ENCODE peak calls at places on chromosomes 5 and 9, in six cellular contexts. O, Q, X, M, N and V are unnamed samples. For H3K36me3, the result is how much of the 10 kb centered on the place peaks cover.

GRCh38 chr5:99177796-99178195 is 249.0 kb upstream of the CHD1 start:
- DNase-seq in O (no peak), Q (no peak), X (no peak), M (no peak), N (no peak), V (no peak)

GRCh38 chr5:2750026-2750757 is 1.3 kb downstream of the IRX2 start:
- DNase-seq in O (no peak), Q (no peak), X (peak), M (peak), N (no peak), V (no peak)

GRCh38 chr9:69131682-69132081 is 42.4 kb upstream of the TJP2 start:
- DNase-seq in O (peak), Q (no peak), X (peak), M (peak), N (peak), V (no peak)

GRCh38 chr5:124494540-124495116 is 251.8 kb downstream of the ZNF608 start:
- DNase-seq in O (peak), Q (no peak), X (no peak), M (no peak), N (no peak), V (no peak)

GRCh38 chr9:7977586-7977985 is 178.0 kb upstream of the DMAC1 start:
- DNase-seq in O (no peak), Q (no peak), X (no peak), M (no peak), N (no peak), V (no peak)

GRCh38 chr5:172749881-172750608 is 20.9 kb downstream of the DUSP1 start:
- DNase-seq in O (no peak), Q (no peak), X (no peak), M (no peak), N (peak), V (no peak)

GRCh38 chr9:89139450-89139849 is 39.2 kb downstream of the SHC3 start:
- DNase-seq in O (no peak), Q (no peak), X (no peak), M (no peak), N (peak), V (peak)

GRCh38 chr9:107504585-107505455 is 15.3 kb upstream of the KLF4 start:
- DNase-seq in O (peak), Q (no peak), X (peak), M (peak), N (peak), V (peak)

GRCh38 chr5:96868603-96869371 is 7.5 kb upstream of the ERAP2 start:
- DNase-seq in O (peak), Q (peak), X (peak), M (peak), N (peak), V (no peak)

GRCh38 chr9:7139886-7140285 is 382.1 kb downstream of the KDM4C start:
- DNase-seq in O (no peak), Q (no peak), X (no peak), M (no peak), N (no peak), V (no peak)

GRCh38 chr5:39599721-39600431 is 175.1 kb upstream of the DAB2 start:
- DNase-seq in O (peak), Q (no peak), X (peak), M (peak), N (peak), V (peak)

GRCh38 chr9:136093995-136094881 is 851 bp downstream of the NACC2 start:
- DNase-seq in O (peak), Q (peak), X (peak), M (peak), N (peak), V (no peak)

GRCh38 chr5:145110826-145111225 is 724.3 kb downstream of the PRELID2 start:
- DNase-seq in O (no peak), Q (no peak), X (no peak), M (no peak), N (no peak), V (no peak)

GRCh38 chr9:88777498-88778312 is 213.6 kb upstream of the S1PR3 start:
- DNase-seq in O (peak), Q (no peak), X (no peak), M (no peak), N (peak), V (no peak)

GRCh38 chr5:35853652-35854051 is 3.0 kb upstream of the IL7R start:
- DNase-seq in O (no peak), Q (no peak), X (no peak), M (no peak), N (no peak), V (no peak)

GRCh38 chr9:89422151-89422918 is 75.6 kb downstream of the SEMA4D start:
- DNase-seq in O (peak), Q (no peak), X (no peak), M (peak), N (peak), V (no peak)

GRCh38 chr5:14668247-14668646 is 3.7 kb downstream of the OTULIN start:
- DNase-seq in O (no peak), Q (no peak), X (no peak), M (no peak), N (no peak), V (no peak)

GRCh38 chr9:77756449-77756848 is 108.3 kb upstream of the GNA14 start:
- DNase-seq in O (peak), Q (no peak), X (no peak), M (no peak), N (no peak), V (no peak)

GRCh38 chr5:35656721-35657120 is 39.1 kb downstream of the SPEF2 start:
- DNase-seq in O (no peak), Q (no peak), X (no peak), M (no peak), N (peak), V (no peak)

GRCh38 chr9:95157491-95158151 is 159.9 kb downstream of the FANCC start:
- DNase-seq in O (peak), Q (peak), X (peak), M (peak), N (peak), V (no peak)

GRCh38 chr9:116318463-116319271 is 165.1 kb downstream of the PAPPA start:
- DNase-seq in O (no peak), Q (no peak), X (peak), M (no peak), N (peak), V (no peak)

GRCh38 chr5:55338810-55339243 is 31.0 kb downstream of the MTREX start:
- DNase-seq in O (no peak), Q (no peak), X (no peak), M (no peak), N (peak), V (no peak)

GRCh38 chr5:177472460-177473441 is 683 bp downstream of the DBN1 start:
- DNase-seq in O (peak), Q (peak), X (peak), M (no peak), N (peak), V (peak)

GRCh38 chr5:139650031-139650688 is 2.0 kb downstream of the CXXC5 start:
- DNase-seq in O (no peak), Q (no peak), X (peak), M (no peak), N (no peak), V (no peak)

GRCh38 chr5:111225926-111226325 is 1.7 kb downstream of the CAMK4 start:
- DNase-seq in O (no peak), Q (peak), X (no peak), M (no peak), N (no peak), V (no peak)

GRCh38 chr5:174626521-174626920 is 97.9 kb upstream of the MSX2 start:
- DNase-seq in O (no peak), Q (no peak), X (no peak), M (no peak), N (no peak), V (no peak)

GRCh38 chr5:173780356-173781234 is 107.6 kb upstream of the CPEB4 start:
- DNase-seq in O (no peak), Q (no peak), X (no peak), M (no peak), N (no peak), V (no peak)

DNA sequence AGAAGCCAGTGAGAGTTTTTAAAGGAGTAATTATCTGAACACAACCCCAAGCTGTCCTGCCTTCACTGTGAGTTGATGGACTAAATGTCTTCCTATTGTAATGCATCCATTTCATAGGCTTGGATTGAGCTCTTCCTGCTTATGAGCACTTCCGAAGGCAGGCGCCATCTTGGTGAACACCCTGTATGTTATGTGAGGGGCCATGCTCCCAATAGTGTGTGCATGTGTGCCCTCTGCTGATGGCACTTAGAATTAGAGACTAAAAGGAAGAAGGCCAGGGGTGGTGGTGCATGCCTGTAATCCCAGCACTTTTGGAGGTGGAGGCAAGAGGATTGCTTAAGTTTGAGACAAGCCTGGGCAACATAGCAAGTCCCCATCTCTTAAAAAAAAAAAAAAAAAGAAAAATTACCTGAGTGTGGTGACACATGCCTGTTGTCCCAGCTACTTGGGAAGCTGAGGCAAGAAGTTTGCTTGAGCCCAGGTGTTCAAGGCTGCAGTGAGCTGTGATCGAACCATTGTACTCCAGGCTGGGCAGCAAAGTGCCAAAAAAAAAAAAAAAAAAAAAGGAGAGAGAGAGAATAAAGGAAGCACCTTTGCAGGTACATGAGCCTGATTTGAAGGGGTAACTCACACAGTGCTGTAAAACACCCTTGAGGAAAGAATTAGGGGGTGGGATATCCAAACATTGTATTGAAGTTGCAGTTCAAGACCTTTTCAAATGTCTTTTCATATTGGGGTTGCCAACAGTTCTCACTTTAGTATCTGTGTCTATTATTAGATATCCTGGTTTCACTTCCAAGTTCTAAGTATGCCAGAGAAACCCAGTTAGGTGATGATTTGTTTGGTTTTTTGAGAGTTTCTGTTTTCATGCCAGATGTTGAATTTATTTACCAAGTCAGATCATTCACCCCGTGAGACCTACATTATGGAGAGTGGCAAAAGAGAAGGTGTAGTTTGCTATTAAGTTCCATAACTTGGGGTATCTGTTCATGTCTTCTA is 64.8 kb downstream of the C9orf152 start:
- DNase-seq in O (peak), Q (peak), X (no peak), M (no peak), N (no peak), V (no peak)
- H3K4me2 ChIP-seq in O (no peak), Q (peak), X (no peak), M (no peak), N (peak), V (no peak)

GRCh38 chr5:147879784-147880183 is 1.3 kb downstream of the SCGB3A2 start:
- DNase-seq in O (no peak), Q (no peak), X (no peak), M (no peak), N (no peak), V (no peak)

GRCh38 chr5:147878066-147878748 is at the start of gene SCGB3A2:
- DNase-seq in O (no peak), Q (no peak), X (no peak), M (no peak), N (no peak), V (no peak)

GRCh38 chr5:147876626-147877025 is 1.9 kb upstream of the SCGB3A2 start:
- DNase-seq in O (peak), Q (no peak), X (no peak), M (no peak), N (no peak), V (no peak)

GRCh38 chr5:147876141-147876540 is 2.4 kb upstream of the SCGB3A2 start:
- DNase-seq in O (no peak), Q (no peak), X (no peak), M (no peak), N (no peak), V (no peak)

DNA sequence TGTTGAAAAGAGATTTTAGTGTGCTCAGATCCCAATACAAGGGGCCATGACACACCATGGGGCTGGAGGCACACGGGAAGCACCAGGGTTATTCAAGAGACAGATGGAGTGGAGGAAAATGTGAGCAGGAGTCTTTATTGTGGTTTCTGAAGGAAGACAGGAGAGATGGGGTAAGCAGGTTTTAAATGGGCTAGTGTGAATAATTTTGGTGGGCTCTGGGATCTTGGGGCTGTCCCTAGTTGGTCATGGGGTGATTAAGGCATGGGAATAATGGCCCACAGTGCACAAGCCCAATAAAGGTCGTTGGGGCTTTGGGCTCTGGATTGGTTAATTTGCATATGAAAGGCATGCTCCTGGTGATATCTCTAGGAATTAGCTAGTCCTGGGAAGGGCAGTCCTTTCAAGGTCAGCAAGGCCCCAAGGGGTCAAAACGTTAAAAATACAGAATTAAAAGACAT is 3.6 kb upstream of the SCGB3A2 start:
- DNase-seq in O (no peak), Q (no peak), X (no peak), M (no peak), N (no peak), V (no peak)
- H3K4me3 ChIP-seq in O (peak), Q (no peak), X (no peak), M (no peak), N (no peak), V (no peak)

GRCh38 chr5:1511037-1511436 is 12.7 kb downstream of the LPCAT1 start:
- DNase-seq in O (no peak), Q (no peak), X (no peak), M (no peak), N (no peak), V (no peak)
- H3K36me3 ChIP-seq in O (under half), Q (under half), X (under half), M (under half), N (under half), V (under half)

DNA sequence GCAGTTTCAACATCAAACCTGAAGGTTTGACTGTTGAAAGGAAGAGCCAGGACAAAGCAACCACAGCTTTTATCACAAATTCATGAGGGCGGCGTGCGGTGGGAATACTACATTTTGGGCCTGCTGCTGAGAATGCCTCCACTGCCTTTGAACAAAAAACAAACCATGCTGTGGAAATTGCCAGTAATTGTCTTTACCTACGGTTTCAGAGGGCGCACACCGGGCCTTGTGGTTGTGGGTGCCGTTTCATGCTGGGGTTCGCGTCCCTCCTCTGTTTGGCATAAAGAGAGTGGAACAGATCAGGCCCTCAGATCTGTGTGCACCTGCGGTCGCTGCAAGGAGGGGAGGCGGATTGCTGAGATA is 27.6 kb upstream of the TCF7 start:
- DNase-seq in O (no peak), Q (no peak), X (no peak), M (no peak), N (no peak), V (no peak)
- H3K4me2 ChIP-seq in O (no peak), Q (no peak), X (no peak), M (no peak), N (no peak), V (no peak)

DNA sequence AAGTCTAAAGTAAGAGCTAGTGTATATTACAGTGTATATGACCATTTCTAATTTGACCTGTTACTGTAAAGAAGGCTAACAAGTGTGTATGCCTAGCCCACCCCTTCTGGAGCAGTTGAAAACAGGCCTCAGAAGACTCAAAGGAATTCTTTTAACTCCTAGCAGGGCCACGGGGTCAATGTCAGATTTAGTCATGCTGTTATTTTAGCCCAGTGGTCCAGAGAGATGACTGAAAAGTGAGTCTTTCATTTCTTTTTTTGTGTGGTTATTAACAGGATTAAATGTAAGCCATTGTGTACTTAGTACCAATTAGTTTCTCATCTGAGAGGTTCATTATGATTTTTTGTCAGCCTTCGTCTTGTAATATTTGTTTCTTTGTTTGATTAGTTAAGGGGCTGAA is 24.4 kb downstream of the ZCCHC7 start:
- DNase-seq in O (no peak), Q (no peak), X (no peak), M (no peak), N (peak), V (no peak)
- H3K4me3 ChIP-seq in O (no peak), Q (no peak), X (no peak), M (no peak), N (no peak), V (no peak)

DNA sequence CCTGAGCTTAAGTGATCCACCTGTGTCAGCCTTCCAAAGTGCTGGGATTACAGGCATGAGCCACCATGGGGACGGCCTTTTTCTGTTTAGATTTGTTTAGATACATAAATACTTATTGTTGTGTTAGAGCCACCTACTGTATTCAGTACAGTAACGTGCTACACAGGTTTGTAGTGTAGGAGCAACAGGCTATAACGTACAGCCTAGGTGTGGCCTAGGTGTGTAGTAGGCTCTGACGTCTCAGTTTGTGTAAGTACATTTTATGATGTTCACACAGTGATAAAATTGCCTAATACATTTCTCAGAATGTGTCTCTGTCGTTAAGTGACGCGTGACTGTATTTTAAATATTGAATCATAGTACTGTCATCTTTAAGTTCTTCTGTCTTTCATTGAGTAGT is 84.1 kb downstream of the MELK start:
- DNase-seq in O (no peak), Q (no peak), X (no peak), M (no peak), N (no peak), V (no peak)
- H3K36me3 ChIP-seq in O (under half), Q (under half), X (under half), M (under half), N (under half), V (under half)

GRCh38 chr5:102815084-102815483 is 60.0 kb downstream of the PAM start:
- DNase-seq in O (no peak), Q (no peak), X (no peak), M (no peak), N (no peak), V (no peak)

GRCh38 chr5:102815560-102816324 is 60.6 kb downstream of the PAM start:
- DNase-seq in O (no peak), Q (no peak), X (no peak), M (no peak), N (peak), V (no peak)

GRCh38 chr5:102813740-102814139 is 58.6 kb downstream of the PAM start:
- DNase-seq in O (no peak), Q (no peak), X (no peak), M (no peak), N (no peak), V (no peak)

GRCh38 chr5:102818934-102819333 is 63.8 kb downstream of the PAM start:
- DNase-seq in O (no peak), Q (no peak), X (no peak), M (no peak), N (no peak), V (no peak)

GRCh38 chr5:102818345-102818744 is 63.2 kb downstream of the PAM start:
- DNase-seq in O (no peak), Q (no peak), X (no peak), M (no peak), N (no peak), V (no peak)
- H3K4me2 ChIP-seq in O (no peak), Q (no peak), X (no peak), M (no peak), N (no peak), V (no peak)